ENCODE peak calls at places on chromosome X, in seven cellular contexts. W is astrocyte of the spinal cord, Z is GM06990, K is sigmoid colon, A is fibroblast of the aortic adventitia, E is AG10803, Q is fibroblast of lung. O is an unnamed sample.

GRCh38 chrX:134362560-134363089 is 97.3 kb upstream of the HPRT1 start:
- DNase-seq in W (no peak), Z (no peak), K (no peak), A (no peak), E (no peak), Q (no peak), O (no peak)

GRCh38 chrX:21481761-21482160 is 107.5 kb downstream of the CNKSR2 start:
- DNase-seq in W (no peak), Z (no peak), K (no peak), A (no peak), E (no peak), Q (no peak), O (no peak)

GRCh38 chrX:44945736-44946135 is 72.7 kb downstream of the KDM6A start:
- DNase-seq in W (no peak), Z (no peak), K (no peak), A (no peak), E (no peak), Q (no peak), O (no peak)

GRCh38 chrX:12360389-12360788 is 222.1 kb downstream of the FRMPD4 start:
- DNase-seq in W (peak; percentile 45), Z (no peak), K (no peak), A (peak; percentile 82), E (peak; percentile 58), Q (peak; percentile 77), O (peak; percentile 3)

GRCh38 chrX:63918611-63919010 is 133.6 kb upstream of the ARHGEF9 start:
- DNase-seq in W (peak; percentile 3), Z (no peak), K (no peak), A (no peak), E (peak; percentile 56), Q (no peak), O (no peak)

GRCh38 chrX:42096262-42096939 is 173.0 kb upstream of the CASK start:
- DNase-seq in W (peak; percentile 91), Z (no peak), K (no peak), A (peak; percentile 98), E (peak; percentile 89), Q (peak; percentile 97), O (peak; percentile 89)

GRCh38 chrX:130106071-130106470 is 4.2 kb downstream of the ELF4 start:
- DNase-seq in W (no peak), Z (no peak), K (no peak), A (peak; percentile 30), E (no peak), Q (no peak), O (no peak)

GRCh38 chrX:46777971-46778810 is 19.3 kb upstream of the SLC9A7 start:
- DNase-seq in W (peak; percentile 58), Z (no peak), K (no peak), A (peak; percentile 67), E (peak; percentile 46), Q (peak; percentile 67), O (peak; percentile 28)

GRCh38 chrX:129000797-129001196 is 522.5 kb downstream of the SMARCA1 start:
- DNase-seq in W (no peak), Z (no peak), K (no peak), A (no peak), E (no peak), Q (no peak), O (no peak)

GRCh38 chrX:28880136-28880535 is 292.9 kb downstream of the IL1RAPL1 start:
- DNase-seq in W (peak; percentile 13), Z (no peak), K (no peak), A (peak; percentile 15), E (no peak), Q (peak; percentile 69), O (no peak)

GRCh38 chrX:100979881-100980607 is 10.5 kb downstream of the ARL13A start:
- DNase-seq in W (peak; percentile 15), Z (no peak), K (no peak), A (no peak), E (no peak), Q (peak; percentile 5), O (no peak)

GRCh38 chrX:69045616-69046345 is 119.5 kb downstream of the PJA1 start:
- DNase-seq in W (no peak), Z (no peak), K (no peak), A (no peak), E (no peak), Q (no peak), O (no peak)

GRCh38 chrX:51894697-51895336 is 1.4 kb downstream of the MAGED1 start:
- DNase-seq in W (peak; percentile 31), Z (peak; percentile 31), K (peak; percentile 68), A (peak; percentile 26), E (peak; percentile 38), Q (peak; percentile 42), O (no peak)

GRCh38 chrX:68699960-68700746 is 52.7 kb downstream of the STARD8 start:
- DNase-seq in W (peak; percentile 28), Z (no peak), K (no peak), A (peak; percentile 52), E (peak; percentile 62), Q (peak; percentile 61), O (no peak)

GRCh38 chrX:47297874-47298273 is 65.1 kb downstream of the USP11 start:
- DNase-seq in W (no peak), Z (no peak), K (no peak), A (no peak), E (no peak), Q (no peak), O (no peak)

GRCh38 chrX:85503258-85504158 is 124.0 kb upstream of the POF1B start:
- DNase-seq in W (no peak), Z (no peak), K (no peak), A (no peak), E (no peak), Q (no peak), O (no peak)

GRCh38 chrX:115284877-115285276 is 4.6 kb upstream of the LUZP4 start:
- DNase-seq in W (no peak), Z (no peak), K (no peak), A (peak; percentile 21), E (no peak), Q (no peak), O (no peak)
- TF ChIP-seq CTCF in W (no peak), Z (no peak), K (no peak), A (peak; percentile 17), E (peak; percentile 15), Q (peak; percentile 25), O (no peak)

GRCh38 chrX:40152706-40153334 is 55.1 kb upstream of the BCOR start:
- DNase-seq in W (no peak), Z (no peak), K (peak; percentile 77), A (no peak), E (no peak), Q (no peak), O (no peak)

GRCh38 chrX:40150503-40150902 is 52.7 kb upstream of the BCOR start:
- DNase-seq in W (no peak), Z (no peak), K (no peak), A (no peak), E (no peak), Q (no peak), O (no peak)

GRCh38 chrX:40151211-40152172 is 53.7 kb upstream of the BCOR start:
- DNase-seq in W (no peak), Z (no peak), K (no peak), A (no peak), E (no peak), Q (no peak), O (no peak)

GRCh38 chrX:40153335-40154221 is 55.8 kb upstream of the BCOR start:
- DNase-seq in W (no peak), Z (peak; percentile 64), K (peak; percentile 73), A (no peak), E (no peak), Q (no peak), O (no peak)

DNA sequence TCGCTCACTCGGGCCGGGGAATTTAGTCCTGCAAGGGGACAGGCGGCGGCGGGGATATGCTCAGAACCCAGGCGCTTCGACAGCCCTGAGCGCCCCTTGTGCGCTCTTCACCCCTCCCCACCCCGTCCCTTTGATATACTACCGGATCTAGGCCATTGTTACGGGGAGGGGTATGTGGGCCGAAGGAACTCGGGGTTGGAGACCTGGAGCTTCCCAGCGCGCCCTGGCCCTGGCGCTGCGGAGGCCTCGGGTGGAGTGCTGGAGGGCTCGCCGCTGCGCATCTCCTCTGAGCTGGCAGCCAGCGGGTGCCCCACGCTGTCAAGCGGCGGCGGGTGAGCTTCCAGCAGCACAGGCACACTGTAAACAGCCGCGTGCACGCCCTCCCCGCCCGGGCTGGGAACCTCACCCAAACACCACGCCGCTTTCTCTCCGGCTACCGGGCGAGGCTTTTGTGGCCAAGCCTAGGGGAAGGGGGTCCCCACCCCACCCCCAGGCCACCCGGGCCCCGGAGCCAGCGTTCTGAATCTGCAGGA is 54.5 kb upstream of the BCOR start:
- DNase-seq in W (no peak), Z (no peak), K (peak; percentile 74), A (no peak), E (no peak), Q (no peak), O (no peak)
- H3K4me3 ChIP-seq in W (no peak overlapping the region), Z (no peak overlapping the region), K (peak overlapping the region; percentile 19), A (no peak overlapping the region), E (peak overlapping the region; percentile 29), Q (no peak overlapping the region), O (no peak overlapping the region)

DNA sequence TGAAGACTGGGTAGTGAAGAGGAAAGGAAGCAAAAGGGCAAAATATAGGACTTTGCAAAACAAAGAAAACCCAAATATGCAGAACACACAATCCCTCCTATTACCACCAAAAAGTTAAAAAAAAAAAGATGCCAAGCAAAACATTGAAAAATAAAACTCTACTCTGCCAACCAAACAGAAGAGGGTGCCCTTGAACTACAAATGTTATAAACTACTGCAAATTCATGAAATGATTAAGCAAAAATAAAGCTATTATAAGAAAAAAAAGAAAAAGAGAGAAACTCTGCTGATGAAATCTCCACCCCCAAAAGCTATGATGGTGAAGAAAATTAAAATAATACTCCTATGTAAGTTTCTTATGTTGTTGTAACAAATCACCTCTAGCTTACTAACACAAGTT is 168.5 kb upstream of the STK26 start:
- DNase-seq in W (peak; percentile 16), Z (no peak), K (no peak), A (peak; percentile 10), E (peak; percentile 1), Q (no peak), O (no peak)
- TF ChIP-seq CTCF in W (no peak), Z (peak; percentile 24), K (no peak), A (no peak), E (peak; percentile 11), Q (no peak), O (no peak)

GRCh38 chrX:119677654-119677981 is 15.3 kb downstream of the SEPTIN6 start:
- DNase-seq in W (no peak), Z (no peak), K (no peak), A (no peak), E (no peak), Q (no peak), O (no peak)
- H3K4me3 ChIP-seq in W (no peak overlapping the region), Z (no peak overlapping the region), K (no peak overlapping the region), A (no peak overlapping the region), E (no peak overlapping the region), Q (no peak overlapping the region), O (no peak overlapping the region)

GRCh38 chrX:106952988-106953387 is 32.8 kb downstream of the CLDN2 start:
- DNase-seq in W (peak; percentile 35), Z (no peak), K (no peak), A (peak; percentile 54), E (no peak), Q (peak; percentile 6), O (no peak)
- TF ChIP-seq CTCF in W (peak; percentile 40), Z (peak; percentile 38), K (peak; percentile 39), A (peak; percentile 42), E (peak; percentile 48), Q (peak; percentile 40), O (peak; percentile 26)

O was measured in astrocyte of the cerebellum.